ENCODE peak calls at places on chromosome 20, in ten cellular contexts. One of them, this sample, is unnamed.

GRCh38 chr20:61837200-61837599 is 228.5 kb downstream of the TAF4 start:
- DNase-seq in heart right ventricle: no peak
- DNase-seq in iPS DF 6.9: no peak
- DNase-seq in pancreas: peak; percentile 3
- DNase-seq in neural progenitor cell: no peak
- DNase-seq in A549: no peak
- DNase-seq in breast epithelium: no peak
- DNase-seq in H1: no peak
- DNase-seq in left ventricle myocardium inferior: no peak
- DNase-seq in CD4-positive, alpha-beta memory T cell: no peak
- DNase-seq in this sample: no peak

GRCh38 chr20:62923669-62924566 is 2.4 kb downstream of the DIDO1 start:
- DNase-seq in left ventricle myocardium inferior: no peak
- DNase-seq in iPS DF 6.9: no peak
- DNase-seq in CD4-positive, alpha-beta memory T cell: no peak
- DNase-seq in breast epithelium: no peak
- DNase-seq in H1: no peak
- DNase-seq in heart right ventricle: no peak
- DNase-seq in pancreas: no peak
- DNase-seq in A549: no peak
- DNase-seq in neural progenitor cell: no peak
- DNase-seq in this sample: no peak

GRCh38 chr20:58706975-58707681 is 14.5 kb downstream of the NPEPL1 start:
- DNase-seq in A549: no peak
- DNase-seq in breast epithelium: peak; percentile 13
- DNase-seq in pancreas: peak; percentile 13
- DNase-seq in neural progenitor cell: no peak
- DNase-seq in H1: no peak
- DNase-seq in left ventricle myocardium inferior: peak; percentile 4
- DNase-seq in heart right ventricle: no peak
- DNase-seq in CD4-positive, alpha-beta memory T cell: no peak
- DNase-seq in iPS DF 6.9: no peak
- DNase-seq in this sample: no peak

GRCh38 chr20:47795214-47795667 is 10.0 kb upstream of the SULF2 start:
- DNase-seq in A549: peak; percentile 52
- DNase-seq in CD4-positive, alpha-beta memory T cell: no peak
- DNase-seq in neural progenitor cell: no peak
- DNase-seq in H1: no peak
- DNase-seq in iPS DF 6.9: no peak
- DNase-seq in heart right ventricle: peak; percentile 49
- DNase-seq in breast epithelium: peak; percentile 96
- DNase-seq in pancreas: no peak
- DNase-seq in left ventricle myocardium inferior: peak; percentile 28
- DNase-seq in this sample: peak; percentile 82

GRCh38 chr20:43170771-43171170 is 18.9 kb downstream of the PTPRT start:
- DNase-seq in left ventricle myocardium inferior: no peak
- DNase-seq in pancreas: no peak
- DNase-seq in H1: no peak
- DNase-seq in breast epithelium: no peak
- DNase-seq in neural progenitor cell: no peak
- DNase-seq in heart right ventricle: no peak
- DNase-seq in A549: no peak
- DNase-seq in iPS DF 6.9: no peak
- DNase-seq in CD4-positive, alpha-beta memory T cell: no peak
- DNase-seq in this sample: no peak

GRCh38 chr20:35583636-35584560 is 31.7 kb upstream of the SPAG4 start:
- DNase-seq in breast epithelium: no peak
- DNase-seq in iPS DF 6.9: no peak
- DNase-seq in neural progenitor cell: no peak
- DNase-seq in left ventricle myocardium inferior: no peak
- DNase-seq in H1: no peak
- DNase-seq in pancreas: no peak
- DNase-seq in A549: no peak
- DNase-seq in heart right ventricle: no peak
- DNase-seq in CD4-positive, alpha-beta memory T cell: no peak
- DNase-seq in this sample: no peak

GRCh38 chr20:46994341-46994740 is 99.7 kb downstream of the EYA2 start:
- DNase-seq in A549: no peak
- DNase-seq in pancreas: no peak
- DNase-seq in iPS DF 6.9: no peak
- DNase-seq in breast epithelium: peak; percentile 60
- DNase-seq in CD4-positive, alpha-beta memory T cell: peak; percentile 44
- DNase-seq in heart right ventricle: no peak
- DNase-seq in neural progenitor cell: no peak
- DNase-seq in left ventricle myocardium inferior: no peak
- DNase-seq in H1: no peak
- DNase-seq in this sample: no peak

GRCh38 chr20:46087161-46087560 is 2.6 kb downstream of the NCOA5 start:
- DNase-seq in A549: peak; percentile 19
- DNase-seq in neural progenitor cell: no peak
- DNase-seq in breast epithelium: no peak
- DNase-seq in CD4-positive, alpha-beta memory T cell: no peak
- DNase-seq in iPS DF 6.9: no peak
- DNase-seq in pancreas: no peak
- DNase-seq in H1: no peak
- DNase-seq in left ventricle myocardium inferior: no peak
- DNase-seq in heart right ventricle: no peak
- DNase-seq in this sample: no peak

GRCh38 chr20:32205502-32206382 is 1.8 kb downstream of the PLAGL2 start:
- DNase-seq in pancreas: no peak
- DNase-seq in A549: no peak
- DNase-seq in CD4-positive, alpha-beta memory T cell: no peak
- DNase-seq in neural progenitor cell: peak; percentile 59
- DNase-seq in left ventricle myocardium inferior: no peak
- DNase-seq in breast epithelium: no peak
- DNase-seq in H1: no peak
- DNase-seq in heart right ventricle: no peak
- DNase-seq in iPS DF 6.9: no peak
- DNase-seq in this sample: no peak

GRCh38 chr20:32207626-32208498 is at the start of the genes PLAGL2 and POFUT1:
- DNase-seq in A549: peak; percentile 85
- DNase-seq in breast epithelium: peak; percentile 83
- DNase-seq in neural progenitor cell: peak; percentile 96
- DNase-seq in heart right ventricle: peak; percentile 91
- DNase-seq in H1: no peak
- DNase-seq in CD4-positive, alpha-beta memory T cell: peak; percentile 89
- DNase-seq in left ventricle myocardium inferior: peak; percentile 91
- DNase-seq in iPS DF 6.9: no peak
- DNase-seq in pancreas: peak; percentile 91
- DNase-seq in this sample: peak; percentile 94

GRCh38 chr20:32207211-32207625 is 325 bp downstream of the PLAGL2 start:
- DNase-seq in H1: no peak
- DNase-seq in heart right ventricle: no peak
- DNase-seq in neural progenitor cell: peak; percentile 42
- DNase-seq in left ventricle myocardium inferior: no peak
- DNase-seq in iPS DF 6.9: no peak
- DNase-seq in breast epithelium: no peak
- DNase-seq in A549: no peak
- DNase-seq in pancreas: no peak
- DNase-seq in CD4-positive, alpha-beta memory T cell: no peak
- DNase-seq in this sample: no peak

GRCh38 chr20:32204485-32205115 is 2.9 kb downstream of the PLAGL2 start:
- DNase-seq in breast epithelium: no peak
- DNase-seq in iPS DF 6.9: no peak
- DNase-seq in A549: no peak
- DNase-seq in H1: no peak
- DNase-seq in neural progenitor cell: no peak
- DNase-seq in heart right ventricle: no peak
- DNase-seq in CD4-positive, alpha-beta memory T cell: no peak
- DNase-seq in left ventricle myocardium inferior: no peak
- DNase-seq in pancreas: no peak
- DNase-seq in this sample: no peak

GRCh38 chr20:32206383-32207210 is 946 bp downstream of the PLAGL2 start:
- DNase-seq in pancreas: no peak
- DNase-seq in H1: no peak
- DNase-seq in iPS DF 6.9: no peak
- DNase-seq in neural progenitor cell: peak; percentile 13
- DNase-seq in heart right ventricle: no peak
- DNase-seq in left ventricle myocardium inferior: no peak
- DNase-seq in CD4-positive, alpha-beta memory T cell: no peak
- DNase-seq in breast epithelium: no peak
- DNase-seq in A549: no peak
- DNase-seq in this sample: no peak
- H3K4me1 ChIP-seq in pancreas: peaks cover 51% of the 10 kb centered on the region
- H3K4me1 ChIP-seq in H1: peaks cover 25% of the 10 kb centered on the region
- H3K4me1 ChIP-seq in iPS DF 6.9: peaks cover 3% of the 10 kb centered on the region
- H3K4me1 ChIP-seq in neural progenitor cell: peaks cover 30% of the 10 kb centered on the region
- H3K4me1 ChIP-seq in heart right ventricle: peaks cover 28% of the 10 kb centered on the region
- H3K4me1 ChIP-seq in left ventricle myocardium inferior: peaks cover 78% of the 10 kb centered on the region
- H3K4me1 ChIP-seq in CD4-positive, alpha-beta memory T cell: peaks cover 75% of the 10 kb centered on the region
- H3K4me1 ChIP-seq in breast epithelium: peaks cover 8% of the 10 kb centered on the region
- H3K4me1 ChIP-seq in A549: peaks cover 30% of the 10 kb centered on the region
- H3K4me1 ChIP-seq in this sample: peaks cover 3% of the 10 kb centered on the region

DNA sequence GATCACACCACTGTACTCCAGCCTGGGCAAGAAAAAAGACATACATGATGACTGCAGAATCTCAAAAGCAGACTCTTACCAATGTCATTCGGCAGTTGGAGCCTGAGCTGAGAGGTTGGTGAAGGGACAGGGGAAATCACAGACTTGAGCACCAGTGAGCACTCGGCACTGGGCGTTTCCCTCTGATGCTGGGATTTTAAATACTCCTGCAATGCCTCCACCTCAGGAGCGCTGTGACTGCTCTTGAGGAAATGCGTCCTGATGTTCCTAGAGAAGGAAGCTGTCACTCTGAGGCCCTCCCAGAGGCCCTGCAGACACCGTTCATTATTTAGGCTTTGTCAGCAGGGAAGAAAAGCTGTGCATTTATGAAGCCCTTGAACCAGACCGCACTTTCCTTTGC is 46.1 kb upstream of the SYNDIG1 start:
- DNase-seq in neural progenitor cell: no peak
- DNase-seq in heart right ventricle: no peak
- DNase-seq in pancreas: no peak
- DNase-seq in iPS DF 6.9: no peak
- DNase-seq in CD4-positive, alpha-beta memory T cell: no peak
- DNase-seq in H1: no peak
- DNase-seq in left ventricle myocardium inferior: no peak
- DNase-seq in A549: no peak
- DNase-seq in breast epithelium: no peak
- DNase-seq in this sample: no peak
- H3K9me3 ChIP-seq in neural progenitor cell: no peaks in the 10 kb centered on the region
- H3K9me3 ChIP-seq in heart right ventricle: no peaks in the 10 kb centered on the region
- H3K9me3 ChIP-seq in pancreas: no peaks in the 10 kb centered on the region
- H3K9me3 ChIP-seq in iPS DF 6.9: no peaks in the 10 kb centered on the region
- H3K9me3 ChIP-seq in CD4-positive, alpha-beta memory T cell: no peaks in the 10 kb centered on the region
- H3K9me3 ChIP-seq in H1: no peaks in the 10 kb centered on the region
- H3K9me3 ChIP-seq in left ventricle myocardium inferior: peaks cover 15% of the 10 kb centered on the region
- H3K9me3 ChIP-seq in A549: no peaks in the 10 kb centered on the region
- H3K9me3 ChIP-seq in breast epithelium: no peaks in the 10 kb centered on the region
- H3K9me3 ChIP-seq in this sample: no peaks in the 10 kb centered on the region

DNA sequence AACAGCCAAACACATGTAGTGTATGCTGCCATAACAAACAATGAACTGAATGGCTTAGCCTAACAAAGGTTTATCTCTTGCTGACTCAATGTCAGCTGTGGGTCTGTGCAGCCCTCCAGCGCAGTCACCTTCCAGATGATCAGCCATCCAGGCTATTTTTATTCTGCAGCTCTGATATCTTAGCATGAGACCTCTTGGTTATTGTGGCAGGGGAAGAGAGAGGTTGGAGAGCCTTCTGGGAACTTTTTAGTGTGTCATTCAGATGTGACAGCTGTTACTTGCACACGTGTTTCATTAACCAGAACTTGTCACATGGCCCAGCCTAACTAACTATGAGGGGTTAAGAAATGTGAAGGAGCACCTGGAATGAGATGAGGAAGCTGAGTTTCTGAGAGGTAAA is 202.5 kb downstream of the DHX35 start:
- DNase-seq in pancreas: no peak
- DNase-seq in A549: no peak
- DNase-seq in H1: no peak
- DNase-seq in neural progenitor cell: no peak
- DNase-seq in CD4-positive, alpha-beta memory T cell: no peak
- DNase-seq in iPS DF 6.9: no peak
- DNase-seq in left ventricle myocardium inferior: no peak
- DNase-seq in heart right ventricle: no peak
- DNase-seq in breast epithelium: no peak
- DNase-seq in this sample: no peak
- H3K4me1 ChIP-seq in pancreas: no peaks in the 10 kb centered on the region
- H3K4me1 ChIP-seq in A549: no peaks in the 10 kb centered on the region
- H3K4me1 ChIP-seq in H1: no peaks in the 10 kb centered on the region
- H3K4me1 ChIP-seq in neural progenitor cell: no peaks in the 10 kb centered on the region
- H3K4me1 ChIP-seq in CD4-positive, alpha-beta memory T cell: no peaks in the 10 kb centered on the region
- H3K4me1 ChIP-seq in iPS DF 6.9: no peaks in the 10 kb centered on the region
- H3K4me1 ChIP-seq in left ventricle myocardium inferior: peaks cover 11% of the 10 kb centered on the region
- H3K4me1 ChIP-seq in heart right ventricle: no peaks in the 10 kb centered on the region
- H3K4me1 ChIP-seq in breast epithelium: no peaks in the 10 kb centered on the region
- H3K4me1 ChIP-seq in this sample: no peaks in the 10 kb centered on the region

GRCh38 chr20:709421-709820 is 33.8 kb upstream of the SCRT2 start:
- DNase-seq in A549: no peak
- DNase-seq in heart right ventricle: peak; percentile 64
- DNase-seq in breast epithelium: no peak
- DNase-seq in left ventricle myocardium inferior: peak; percentile 65
- DNase-seq in pancreas: peak; percentile 40
- DNase-seq in H1: no peak
- DNase-seq in CD4-positive, alpha-beta memory T cell: no peak
- DNase-seq in iPS DF 6.9: no peak
- DNase-seq in neural progenitor cell: no peak
- DNase-seq in this sample: no peak

GRCh38 chr20:708956-709355 is 33.4 kb upstream of the SCRT2 start:
- DNase-seq in CD4-positive, alpha-beta memory T cell: no peak
- DNase-seq in iPS DF 6.9: no peak
- DNase-seq in neural progenitor cell: no peak
- DNase-seq in A549: no peak
- DNase-seq in H1: no peak
- DNase-seq in left ventricle myocardium inferior: no peak
- DNase-seq in pancreas: no peak
- DNase-seq in heart right ventricle: no peak
- DNase-seq in breast epithelium: no peak
- DNase-seq in this sample: no peak

GRCh38 chr20:709864-710761 is 34.5 kb upstream of the SCRT2 start:
- DNase-seq in left ventricle myocardium inferior: no peak
- DNase-seq in A549: no peak
- DNase-seq in H1: no peak
- DNase-seq in pancreas: no peak
- DNase-seq in iPS DF 6.9: no peak
- DNase-seq in heart right ventricle: no peak
- DNase-seq in neural progenitor cell: peak; percentile 73
- DNase-seq in breast epithelium: no peak
- DNase-seq in CD4-positive, alpha-beta memory T cell: no peak
- DNase-seq in this sample: peak; percentile 65

GRCh38 chr20:710762-711120 is 35.1 kb upstream of the SCRT2 start:
- DNase-seq in neural progenitor cell: no peak
- DNase-seq in A549: no peak
- DNase-seq in breast epithelium: no peak
- DNase-seq in pancreas: no peak
- DNase-seq in iPS DF 6.9: no peak
- DNase-seq in CD4-positive, alpha-beta memory T cell: no peak
- DNase-seq in heart right ventricle: no peak
- DNase-seq in H1: no peak
- DNase-seq in left ventricle myocardium inferior: no peak
- DNase-seq in this sample: no peak

GRCh38 chr20:711526-711925 is 35.9 kb upstream of the SCRT2 start:
- DNase-seq in A549: no peak
- DNase-seq in iPS DF 6.9: no peak
- DNase-seq in H1: no peak
- DNase-seq in pancreas: no peak
- DNase-seq in heart right ventricle: no peak
- DNase-seq in breast epithelium: no peak
- DNase-seq in left ventricle myocardium inferior: no peak
- DNase-seq in neural progenitor cell: no peak
- DNase-seq in CD4-positive, alpha-beta memory T cell: no peak
- DNase-seq in this sample: peak; percentile 53
- H3K9me3 ChIP-seq in A549: peaks cover 34% of the 10 kb centered on the region
- H3K9me3 ChIP-seq in iPS DF 6.9: no peaks in the 10 kb centered on the region
- H3K9me3 ChIP-seq in H1: peaks cover 8% of the 10 kb centered on the region
- H3K9me3 ChIP-seq in pancreas: no peaks in the 10 kb centered on the region
- H3K9me3 ChIP-seq in heart right ventricle: peaks cover 6% of the 10 kb centered on the region
- H3K9me3 ChIP-seq in breast epithelium: no peaks in the 10 kb centered on the region
- H3K9me3 ChIP-seq in left ventricle myocardium inferior: peaks cover 31% of the 10 kb centered on the region
- H3K9me3 ChIP-seq in neural progenitor cell: no peaks in the 10 kb centered on the region
- H3K9me3 ChIP-seq in CD4-positive, alpha-beta memory T cell: no peaks in the 10 kb centered on the region
- H3K9me3 ChIP-seq in this sample: peaks cover 9% of the 10 kb centered on the region